ENCODE peak calls at places on chromosomes 5 and 9, in seven cellular contexts. H is lower leg skin, J is HCT116, X is prostate gland, N is CD14-positive monocyte, B is astrocyte of the spinal cord, A is tibial nerve. E is an unnamed sample.

GRCh38 chr5:179304466-179304865 is 40.8 kb downstream of the ADAMTS2 start:
- DNase-seq in H (no peak), J (no peak), X (no peak), N (no peak), B (peak; percentile 73), A (no peak), E (peak; percentile 65)

GRCh38 chr5:155085282-155085990 is 71.9 kb downstream of the KIF4B start:
- DNase-seq in H (peak; percentile 29), J (no peak), X (no peak), N (no peak), B (no peak), A (no peak), E (no peak)

GRCh38 chr5:56286015-56286992 is 53.2 kb upstream of the ANKRD55 start:
- DNase-seq in H (no peak), J (no peak), X (no peak), N (no peak), B (no peak), A (no peak), E (no peak)

GRCh38 chr9:37202091-37202490 is 81.7 kb downstream of the ZCCHC7 start:
- DNase-seq in H (no peak), J (no peak), X (no peak), N (no peak), B (no peak), A (no peak), E (no peak)

GRCh38 chr5:74530316-74530917 is 110.1 kb downstream of the ENC1 start:
- DNase-seq in H (no peak), J (no peak), X (no peak), N (no peak), B (peak; percentile 47), A (no peak), E (no peak)

GRCh38 chr9:115013998-115014397 is 83.6 kb upstream of the TNFSF8 start:
- DNase-seq in H (no peak), J (peak; percentile 48), X (peak; percentile 56), N (peak; percentile 80), B (peak; percentile 78), A (peak; percentile 55), E (peak; percentile 84)

GRCh38 chr9:4933177-4933576 is 51.9 kb upstream of the JAK2 start:
- DNase-seq in H (peak; percentile 67), J (no peak), X (peak; percentile 75), N (no peak), B (peak; percentile 26), A (no peak), E (no peak)

GRCh38 chr9:27278374-27278773 is 18.6 kb downstream of the EQTN start:
- DNase-seq in H (peak; percentile 23), J (no peak), X (no peak), N (no peak), B (no peak), A (peak; percentile 9), E (peak; percentile 11)

GRCh38 chr5:72106922-72107873 is at the start of gene MAP1B:
- DNase-seq in H (peak; percentile 51), J (no peak), X (peak; percentile 13), N (no peak), B (peak; percentile 82), A (peak; percentile 47), E (peak; percentile 21)

GRCh38 chr9:36142510-36143161 is 6.1 kb downstream of the GLIPR2 start:
- DNase-seq in H (no peak), J (no peak), X (no peak), N (no peak), B (no peak), A (no peak), E (no peak)

GRCh38 chr5:125348221-125348692 is 601.8 kb upstream of the ZNF608 start:
- DNase-seq in H (no peak), J (no peak), X (no peak), N (no peak), B (peak; percentile 21), A (peak; percentile 27), E (no peak)

GRCh38 chr9:74032421-74032820 is 464.7 kb upstream of the RORB start:
- DNase-seq in H (no peak), J (no peak), X (no peak), N (no peak), B (no peak), A (no peak), E (no peak)

GRCh38 chr5:125883223-125883622 is 540.0 kb upstream of the GRAMD2B start:
- DNase-seq in H (no peak), J (no peak), X (peak; percentile 11), N (no peak), B (no peak), A (no peak), E (no peak)

GRCh38 chr9:133463864-133464615 is 4.3 kb downstream of the CACFD1 start:
- DNase-seq in H (no peak), J (no peak), X (no peak), N (no peak), B (no peak), A (no peak), E (no peak)

GRCh38 chr9:88498880-88499279 is 36.1 kb upstream of the NXNL2 start:
- DNase-seq in H (no peak), J (no peak), X (no peak), N (no peak), B (no peak), A (no peak), E (no peak)

GRCh38 chr9:8734760-8735159 is 935.2 kb upstream of the DMAC1 start:
- DNase-seq in H (no peak), J (no peak), X (no peak), N (no peak), B (no peak), A (no peak), E (no peak)

GRCh38 chr5:177371705-177372533 is 12.3 kb upstream of the SLC34A1 start:
- DNase-seq in H (no peak), J (no peak), X (no peak), N (no peak), B (no peak), A (no peak), E (peak; percentile 33)

GRCh38 chr5:76641514-76642120 is 18.4 kb upstream of the F2RL2 start:
- DNase-seq in H (peak; percentile 51), J (peak; percentile 71), X (peak; percentile 64), N (no peak), B (peak; percentile 82), A (peak; percentile 86), E (peak; percentile 83)

GRCh38 chr5:100424017-100424416 is 111.2 kb upstream of the FAM174A start:
- DNase-seq in H (no peak), J (no peak), X (no peak), N (no peak), B (no peak), A (no peak), E (no peak)

GRCh38 chr9:134061688-134062371 is 6.0 kb downstream of the BRD3 start:
- DNase-seq in H (no peak), J (no peak), X (no peak), N (peak; percentile 42), B (no peak), A (no peak), E (no peak)

GRCh38 chr5:131997026-131997726 is 14.3 kb downstream of the ACSL6 start:
- DNase-seq in H (no peak), J (no peak), X (no peak), N (no peak), B (no peak), A (no peak), E (no peak)

GRCh38 chr5:168706655-168707069 is 127.5 kb upstream of the PANK3 start:
- DNase-seq in H (no peak), J (peak; percentile 7), X (no peak), N (no peak), B (peak; percentile 38), A (no peak), E (peak; percentile 60)

DNA sequence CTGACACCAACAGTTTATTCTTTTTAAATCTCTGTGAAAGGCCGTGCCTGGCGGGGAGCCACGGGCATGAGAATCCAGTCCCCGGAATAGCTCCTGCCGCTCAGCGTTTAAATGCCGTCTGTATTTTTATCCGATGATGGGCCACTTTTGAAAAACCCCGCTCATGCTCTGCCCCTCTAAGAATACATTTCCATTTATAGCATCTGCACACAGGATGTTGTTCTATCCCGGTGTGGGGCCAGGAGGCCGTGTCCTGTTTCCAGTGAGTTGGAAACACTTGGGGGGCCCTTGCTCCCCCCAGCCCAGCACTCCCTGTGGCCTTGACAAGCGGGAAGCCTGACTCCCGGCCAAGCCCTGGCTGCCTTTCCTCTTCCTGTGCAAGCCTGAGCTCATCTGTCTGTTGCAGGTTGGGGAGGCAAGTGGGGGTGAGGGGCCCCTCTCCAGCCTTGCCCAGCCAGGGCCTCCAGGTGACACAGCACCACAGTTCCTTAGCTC is 39.0 kb downstream of the ERGIC1 start:
- DNase-seq in H (no peak), J (no peak), X (peak; percentile 70), N (no peak), B (peak; percentile 94), A (peak; percentile 71), E (no peak)
- TF ChIP-seq CTCF in H (no peak), J (no peak), X (no peak), N (no peak), B (no peak), A (no peak), E (no peak)

GRCh38 chr5:166433679-166434078 is 1857.8 kb upstream of the WWC1 start:
- DNase-seq in H (no peak), J (no peak), X (no peak), N (no peak), B (no peak), A (no peak), E (no peak)
- TF ChIP-seq CTCF in H (no peak), J (no peak), X (no peak), N (no peak), B (no peak), A (no peak), E (no peak)

GRCh38 chr9:127455299-127455992 is 4.1 kb downstream of the LRSAM1 start:
- DNase-seq in H (no peak), J (no peak), X (no peak), N (peak; percentile 59), B (no peak), A (no peak), E (peak; percentile 32)
- TF ChIP-seq CTCF in H (no peak), J (no peak), X (no peak), N (no peak), B (peak; percentile 9), A (no peak), E (peak; percentile 26)

GRCh38 chr5:139395844-139396640 is 1.1 kb upstream of the PROB1 start:
- DNase-seq in H (no peak), J (no peak), X (no peak), N (no peak), B (no peak), A (no peak), E (peak; percentile 43)

GRCh38 chr5:139392678-139393496 is 2.0 kb downstream of the PROB1 start:
- DNase-seq in H (no peak), J (peak; percentile 66), X (peak; percentile 55), N (peak; percentile 61), B (peak; percentile 49), A (no peak), E (peak; percentile 63)

GRCh38 chr5:139394654-139395566 is at the start of gene PROB1:
- DNase-seq in H (no peak), J (no peak), X (no peak), N (no peak), B (no peak), A (no peak), E (no peak)

GRCh38 chr5:139393497-139394122 is 1.3 kb downstream of the PROB1 start:
- DNase-seq in H (no peak), J (no peak), X (no peak), N (no peak), B (no peak), A (no peak), E (no peak)

DNA sequence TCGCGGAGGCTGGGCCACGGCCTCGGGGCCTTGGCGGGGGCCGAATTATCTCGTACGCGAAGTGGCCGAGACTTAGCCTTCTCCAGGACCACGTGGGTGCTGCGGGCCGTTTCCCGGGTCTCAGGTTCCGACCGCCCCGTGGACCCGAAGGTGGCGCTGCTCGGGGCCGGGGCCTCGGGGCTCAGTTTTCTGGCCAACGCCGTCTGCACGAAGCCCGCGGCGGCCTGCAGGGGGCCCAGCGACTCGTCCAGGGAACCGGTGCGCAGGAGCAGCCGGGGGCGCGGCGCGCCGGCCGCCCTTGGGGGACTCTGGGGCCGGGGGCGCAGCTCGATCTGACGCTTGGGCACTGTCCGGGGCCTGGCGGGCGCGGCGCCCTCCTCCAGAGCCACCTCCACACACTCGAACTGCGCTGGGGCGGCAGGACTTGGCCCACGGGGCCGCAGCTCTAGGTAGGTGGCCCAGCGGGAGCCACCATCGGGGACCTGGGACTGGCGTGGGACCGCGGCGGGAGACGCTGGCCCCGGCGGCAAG is 716 bp downstream of the PROB1 start:
- DNase-seq in H (no peak), J (no peak), X (no peak), N (no peak), B (no peak), A (no peak), E (no peak)
- TF ChIP-seq CTCF in H (no peak), J (no peak), X (peak; percentile 40), N (peak; percentile 82), B (peak; percentile 46), A (no peak), E (no peak)